ENCODE peak calls at places on chromosomes 5 and 9, in five cellular contexts. W is A549, F is HepG2, Q is GM12878, P is K562. C is an unnamed sample.
A peak's percentile ranks its signal among the peaks of the same experiment; 100 is the strongest.

GRCh38 chr5:80782626-80783025 is 127.8 kb upstream of the DHFR start:
- DNase-seq in F (no peak), P (no peak), W (no peak), Q (no peak), C (no peak)

GRCh38 chr5:25568989-25569625 is 924.3 kb upstream of the CDH10 start:
- DNase-seq in W (no peak), F (no peak), Q (no peak), P (peak; percentile 25), C (peak; percentile 1)

GRCh38 chr5:31639488-31640011 is 619 bp downstream of the PDZD2 start:
- DNase-seq in F (no peak), Q (no peak), W (no peak), P (no peak), C (no peak)

GRCh38 chr9:31089822-31090221 is 1294.6 kb upstream of the ACO1 start:
- DNase-seq in F (no peak), W (no peak), Q (no peak), P (no peak), C (no peak)

GRCh38 chr9:114316605-114317230 is 6.2 kb upstream of the ORM1 start:
- DNase-seq in P (no peak), Q (no peak), W (no peak), F (no peak), C (no peak)

GRCh38 chr9:92671323-92671722 is 1.4 kb upstream of the IPPK start:
- DNase-seq in P (peak; percentile 74), W (peak; percentile 35), Q (no peak), F (peak; percentile 47), C (no peak)

GRCh38 chr5:5492087-5492933 is 69.8 kb downstream of the ICE1 start:
- DNase-seq in P (peak; percentile 81), F (peak; percentile 54), W (peak; percentile 44), Q (peak; percentile 25), C (peak; percentile 81)

GRCh38 chr5:156149203-156149602 is 177.8 kb upstream of the SGCD start:
- DNase-seq in P (no peak), W (no peak), F (no peak), Q (no peak), C (no peak)

GRCh38 chr5:154318691-154319090 is 127.1 kb upstream of the SAP30L start:
- DNase-seq in W (no peak), P (no peak), F (no peak), Q (no peak), C (no peak)

GRCh38 chr5:35788724-35789123 is 68.0 kb upstream of the IL7R start:
- DNase-seq in W (no peak), F (no peak), P (no peak), Q (no peak), C (no peak)

GRCh38 chr5:10556331-10556807 is 7.5 kb upstream of the ANKRD33B start:
- DNase-seq in W (peak; percentile 85), P (no peak), F (no peak), Q (no peak), C (no peak)

GRCh38 chr9:111798786-111799185 is 4.0 kb upstream of the SHOC1 start:
- DNase-seq in P (no peak), W (no peak), F (no peak), Q (no peak), C (no peak)

GRCh38 chr5:147037517-147038205 is 159.1 kb upstream of the PPP2R2B start:
- DNase-seq in F (no peak), Q (no peak), W (no peak), P (no peak), C (no peak)

GRCh38 chr5:56711191-56711590 is 104.2 kb upstream of the MAP3K1 start:
- DNase-seq in Q (no peak), F (no peak), P (no peak), W (no peak), C (no peak)

GRCh38 chr9:5089737-5090136 is 95.7 kb downstream of the INSL6 start:
- DNase-seq in P (no peak), Q (no peak), F (no peak), W (no peak), C (no peak)

GRCh38 chr9:3359048-3359692 is 166.6 kb downstream of the RFX3 start:
- DNase-seq in P (no peak), F (no peak), Q (no peak), W (no peak), C (no peak)

GRCh38 chr5:163357636-163358035 is 79.8 kb upstream of the CCNG1 start:
- DNase-seq in Q (no peak), W (no peak), P (no peak), F (no peak), C (no peak)

GRCh38 chr5:68306361-68307014 is 90.9 kb downstream of the PIK3R1 start:
- DNase-seq in Q (no peak), W (no peak), F (no peak), P (no peak), C (no peak)

GRCh38 chr9:106846847-106847246 is 16.1 kb upstream of the ZNF462 start:
- DNase-seq in F (no peak), W (no peak), P (no peak), Q (no peak), C (no peak)

GRCh38 chr5:76495870-76496269 is 92.8 kb downstream of the IQGAP2 start:
- DNase-seq in W (no peak), P (no peak), F (no peak), Q (no peak), C (no peak)

GRCh38 chr5:76499528-76500161 is 96.6 kb downstream of the IQGAP2 start:
- DNase-seq in Q (no peak), F (no peak), P (no peak), W (no peak), C (no peak)

GRCh38 chr5:76500633-76501393 is 97.7 kb downstream of the IQGAP2 start:
- DNase-seq in P (no peak), W (no peak), F (no peak), Q (no peak), C (no peak)

GRCh38 chr5:76494201-76494600 is 91.1 kb downstream of the IQGAP2 start:
- DNase-seq in P (no peak), W (no peak), Q (no peak), F (no peak), C (no peak)

DNA sequence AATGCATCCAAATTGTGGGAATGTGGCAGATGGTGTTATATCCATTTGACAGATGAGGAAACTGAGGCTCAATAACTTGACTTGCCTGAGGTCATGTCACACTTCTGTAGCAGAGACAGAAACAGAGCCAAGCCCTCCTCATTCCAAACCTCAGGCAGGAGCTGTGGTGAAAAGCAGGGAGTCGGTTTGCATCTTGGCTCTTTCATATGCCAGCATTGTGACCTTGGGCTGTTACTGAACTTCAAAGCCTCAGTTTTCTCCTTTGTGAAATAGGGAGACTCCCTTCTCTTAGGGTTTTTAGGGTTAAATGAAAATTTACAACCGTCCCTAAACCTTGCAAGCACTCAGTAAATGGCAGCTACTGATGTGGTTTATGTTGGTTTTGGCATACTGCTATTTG is 95.2 kb downstream of the IQGAP2 start:
- DNase-seq in F (no peak), W (no peak), P (no peak), Q (no peak), C (no peak)
- TF ChIP-seq MAX in F (no peak), W (no peak), P (no peak), Q (no peak), C (no peak)

DNA sequence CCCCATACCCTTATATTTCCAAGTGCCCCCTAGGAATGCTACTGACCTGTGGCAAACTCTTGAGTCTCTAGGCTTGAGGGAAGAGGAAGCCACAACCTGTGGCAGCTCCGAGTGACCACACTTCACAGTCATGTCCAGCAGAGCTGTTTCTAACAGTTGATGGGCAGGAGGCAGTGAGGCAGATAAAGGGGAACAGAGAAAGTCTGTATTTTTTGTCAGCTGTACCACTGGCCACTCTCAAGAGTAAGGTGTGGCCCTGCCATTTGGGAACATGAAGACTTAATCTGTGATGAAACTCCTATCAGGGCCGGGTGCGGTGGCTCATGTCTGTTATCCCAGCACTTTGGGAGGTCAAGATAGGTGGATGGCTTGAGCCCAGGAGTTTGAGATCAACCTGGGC is 12.2 kb upstream of the COL15A1 start:
- DNase-seq in F (no peak), Q (no peak), P (peak; percentile 75), W (no peak), C (no peak)
- TF ChIP-seq SMC3 in F (no peak), Q (no peak), P (no peak), W (no peak), C (no peak)

GRCh38 chr9:108083160-108083559 is 593.6 kb upstream of the KLF4 start:
- DNase-seq in Q (no peak), P (no peak), F (no peak), W (no peak), C (peak; percentile 10)
- TF ChIP-seq MAX in Q (no peak), P (no peak), F (no peak), W (no peak), C (no peak)

GRCh38 chr5:167952278-167952990 is 339.0 kb upstream of the WWC1 start:
- DNase-seq in P (no peak), F (no peak), W (no peak), Q (no peak), C (no peak)
- TF ChIP-seq SMC3 in P (no peak), F (no peak), W (no peak), Q (no peak), C (no peak)

GRCh38 chr5:59798862-59799667 is 94.5 kb downstream of the PDE4D start:
- DNase-seq in W (no peak), P (no peak), F (no peak), Q (peak; percentile 60), C (no peak)
- TF ChIP-seq MAX in W (no peak), P (no peak), F (no peak), Q (no peak), C (peak; percentile 17)